ENCODE peak calls at places on chromosomes 2 and 18, in five cellular contexts. N is NCI-H1105 treated with DMSO at 0.1 percent for 48 hours, U is heart right ventricle, V is ascending aorta, O is activated gamma-delta T cell treated with Interleukin-2 at 50 U/mL for 16 hours. D is an unnamed sample.

GRCh38 chr2:99598435-99598834 is 108.6 kb upstream of the REV1 start:
- DNase-seq in U (no peak), O (no peak), V (no peak), N (no peak), D (no peak)

GRCh38 chr2:128637481-128638155 is 318.9 kb upstream of the HS6ST1 start:
- DNase-seq in U (no peak), O (no peak), N (no peak), V (no peak), D (no peak)

GRCh38 chr2:44130441-44130840 is 38.2 kb upstream of the PPM1B start:
- DNase-seq in O (no peak), V (no peak), N (no peak), U (no peak), D (no peak)

GRCh38 chr2:37875332-37875976 is 49.6 kb upstream of the RMDN2 start:
- DNase-seq in O (no peak), N (no peak), V (no peak), U (no peak), D (no peak)

GRCh38 chr2:205012961-205013360 is 467.7 kb downstream of the PARD3B start:
- DNase-seq in N (no peak), O (no peak), U (no peak), V (no peak), D (no peak)

GRCh38 chr2:174365583-174365982 is 29.9 kb upstream of the SCRN3 start:
- DNase-seq in O (no peak), U (no peak), N (no peak), V (no peak), D (no peak)

GRCh38 chr2:204260162-204260877 is 285.0 kb upstream of the PARD3B start:
- DNase-seq in O (peak; percentile 16), V (peak; percentile 85), N (peak; percentile 63), U (peak; percentile 15), D (peak; percentile 70)

GRCh38 chr2:202109737-202110184 is 36.7 kb downstream of the KIAA2012 start:
- DNase-seq in N (no peak), V (no peak), U (peak; percentile 25), O (no peak), D (peak; percentile 37)

GRCh38 chr18:6650756-6651155 is 78.8 kb upstream of the ARHGAP28 start:
- DNase-seq in O (no peak), U (no peak), N (no peak), V (no peak), D (no peak)

GRCh38 chr2:197706839-197707207 is 1.7 kb downstream of the MARS2 start:
- DNase-seq in U (no peak), N (no peak), O (no peak), V (no peak), D (no peak)

GRCh38 chr2:218478544-218478943 is 59.6 kb downstream of the VIL1 start:
- DNase-seq in U (no peak), N (no peak), V (no peak), O (no peak), D (no peak)

GRCh38 chr2:73084971-73085370 is 13.5 kb upstream of the SFXN5 start:
- DNase-seq in O (no peak), N (no peak), V (no peak), U (no peak), D (no peak)

D was measured in NCI-H345.